ENCODE peak calls at places on chromosomes 5 and 9, in eight cellular contexts. F is A549, R is IMR-90, H is stomach, Q is heart left ventricle, Y is spleen, W is ovary, Z is breast epithelium. N is an unnamed sample.

GRCh38 chr9:112168197-112168596 is 6.9 kb downstream of the SUSD1 start:
- DNase-seq in F (no peak), R (no peak), H (no peak), Q (no peak), Y (no peak), W (no peak), Z (no peak), N (no peak)

GRCh38 chr9:13806731-13807130 is 507.2 kb downstream of the NFIB start:
- DNase-seq in F (no peak), R (no peak), H (no peak), Q (no peak), Y (no peak), W (no peak), Z (no peak), N (no peak)

GRCh38 chr9:109813310-109813709 is 33.3 kb downstream of the PALM2AKAP2 start:
- DNase-seq in F (no peak), R (no peak), H (no peak), Q (no peak), Y (no peak), W (no peak), Z (no peak), N (no peak)

GRCh38 chr9:74032421-74032820 is 464.7 kb upstream of the RORB start:
- DNase-seq in F (no peak), R (no peak), H (no peak), Q (no peak), Y (no peak), W (no peak), Z (no peak), N (no peak)

GRCh38 chr5:135880801-135881200 is 14.8 kb downstream of the IL9 start:
- DNase-seq in F (no peak), R (no peak), H (no peak), Q (no peak), Y (no peak), W (no peak), Z (no peak), N (no peak)

GRCh38 chr9:87607859-87608258 is 110.2 kb downstream of the DAPK1 start:
- DNase-seq in F (no peak), R (no peak), H (no peak), Q (no peak), Y (no peak), W (no peak), Z (no peak), N (no peak)

GRCh38 chr5:74017786-74018211 is 391.8 kb downstream of the ARHGEF28 start:
- DNase-seq in F (peak), R (peak), H (no peak), Q (peak), Y (no peak), W (no peak), Z (peak), N (no peak)

GRCh38 chr5:177546262-177546741 is 8.1 kb downstream of the FAM193B start:
- DNase-seq in F (peak), R (peak), H (no peak), Q (peak), Y (no peak), W (peak), Z (no peak), N (peak)

GRCh38 chr5:35853652-35854051 is 3.0 kb upstream of the IL7R start:
- DNase-seq in F (no peak), R (no peak), H (no peak), Q (no peak), Y (no peak), W (peak), Z (no peak), N (no peak)

GRCh38 chr9:28774433-28775029 is 1201.2 kb upstream of the C9orf72 start:
- DNase-seq in F (peak), R (peak), H (no peak), Q (no peak), Y (no peak), W (no peak), Z (no peak), N (no peak)

GRCh38 chr9:33135086-33135958 is 31.8 kb downstream of the B4GALT1 start:
- DNase-seq in F (no peak), R (peak), H (no peak), Q (peak), Y (peak), W (peak), Z (no peak), N (peak)

GRCh38 chr9:126788631-126789349 is 16.1 kb upstream of the ZBTB43 start:
- DNase-seq in F (peak), R (peak), H (no peak), Q (no peak), Y (no peak), W (no peak), Z (no peak), N (peak)

GRCh38 chr5:92543246-92543645 is 1037.8 kb downstream of the NR2F1-AS1 start:
- DNase-seq in F (no peak), R (peak), H (no peak), Q (no peak), Y (no peak), W (no peak), Z (no peak), N (no peak)

GRCh38 chr9:130042931-130043653 is at the start of gene FNBP1:
- DNase-seq in F (peak), R (peak), H (peak), Q (peak), Y (peak), W (peak), Z (peak), N (peak)
- TF ChIP-seq POLR2A in F (peak), R (peak), H (no peak), Q (peak), Y (peak), W (peak), Z (peak), N (peak)

GRCh38 chr5:94691947-94692346 is 73.5 kb downstream of the SLF1 start:
- DNase-seq in F (peak), R (peak), H (no peak), Q (no peak), Y (no peak), W (no peak), Z (no peak), N (no peak)

GRCh38 chr5:94693845-94694370 is 75.4 kb downstream of the SLF1 start:
- DNase-seq in F (no peak), R (no peak), H (no peak), Q (no peak), Y (no peak), W (no peak), Z (no peak), N (no peak)

GRCh38 chr5:94694671-94695070 is 76.2 kb downstream of the SLF1 start:
- DNase-seq in F (no peak), R (no peak), H (no peak), Q (no peak), Y (no peak), W (no peak), Z (no peak), N (no peak)

GRCh38 chr5:94692610-94693009 is 74.1 kb downstream of the SLF1 start:
- DNase-seq in F (no peak), R (no peak), H (no peak), Q (no peak), Y (no peak), W (no peak), Z (no peak), N (no peak)

DNA sequence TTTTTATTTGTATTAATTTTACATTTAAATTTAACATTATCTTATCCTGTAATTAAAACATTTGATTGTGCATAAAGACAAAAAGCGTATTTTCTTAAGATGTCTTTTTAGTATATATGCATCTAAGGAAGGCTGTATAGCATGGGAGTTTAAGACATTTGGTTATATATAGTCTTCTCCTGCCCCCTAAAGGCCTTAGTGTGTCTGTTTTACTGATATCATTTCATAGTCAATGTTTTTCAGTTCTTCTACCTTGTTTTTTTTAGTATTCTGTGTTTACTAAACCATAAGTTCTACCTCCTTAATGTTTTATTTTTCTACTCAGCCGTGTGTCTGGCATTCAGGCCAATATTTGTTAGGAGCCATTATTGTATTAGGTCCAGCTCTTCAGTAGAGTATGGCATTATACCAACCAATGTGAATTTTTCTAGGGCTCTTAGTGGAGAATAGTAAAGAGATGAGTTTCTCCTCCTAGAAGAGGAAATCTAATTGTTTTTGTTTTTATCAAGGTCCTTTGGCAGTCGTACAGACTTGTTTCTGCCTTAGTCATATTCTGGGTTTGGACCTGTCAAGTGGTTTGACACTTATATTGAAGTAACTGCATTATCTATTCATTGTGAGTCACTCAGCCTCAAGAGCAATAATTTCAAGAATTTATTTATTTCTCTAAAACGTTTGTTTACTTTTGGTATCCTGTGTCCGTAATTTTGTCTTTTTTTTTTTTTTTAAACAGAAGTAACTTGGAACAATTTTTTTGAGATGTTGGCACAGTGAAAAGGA is 74.8 kb downstream of the SLF1 start:
- DNase-seq in F (peak), R (peak), H (no peak), Q (no peak), Y (no peak), W (no peak), Z (no peak), N (no peak)
- TF ChIP-seq CTCF in F (peak), R (peak), H (peak), Q (peak), Y (peak), W (no peak), Z (peak), N (no peak)

DNA sequence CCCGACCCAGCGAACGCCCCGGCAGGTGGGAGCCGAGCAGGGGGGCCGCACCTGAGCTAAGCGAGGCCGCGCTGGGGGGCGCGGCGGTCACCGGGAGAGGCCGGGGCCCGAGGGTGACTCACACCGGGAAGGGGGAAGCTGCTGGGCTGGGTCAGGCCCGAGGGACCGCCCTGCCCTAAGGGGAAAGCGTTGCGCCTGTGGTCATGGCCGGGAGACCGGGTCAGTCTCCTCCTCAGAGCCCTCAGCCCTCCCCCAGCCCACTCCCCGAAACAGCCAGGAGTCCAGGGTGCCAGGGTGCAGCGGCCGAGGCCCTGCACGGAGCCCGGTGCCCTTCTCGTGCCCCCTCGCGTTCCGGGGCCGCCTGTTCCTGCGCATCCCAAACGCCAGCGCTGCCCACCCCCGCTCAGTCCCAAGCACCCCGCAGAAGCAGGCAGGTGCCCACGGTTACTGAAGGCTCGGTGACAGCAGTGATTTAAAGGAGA is 658 bp downstream of the NOXA1 start:
- DNase-seq in F (no peak), R (no peak), H (peak), Q (peak), Y (peak), W (peak), Z (no peak), N (peak)
- TF ChIP-seq POLR2A in F (no peak), R (no peak), H (no peak), Q (no peak), Y (no peak), W (peak), Z (no peak), N (no peak)

DNA sequence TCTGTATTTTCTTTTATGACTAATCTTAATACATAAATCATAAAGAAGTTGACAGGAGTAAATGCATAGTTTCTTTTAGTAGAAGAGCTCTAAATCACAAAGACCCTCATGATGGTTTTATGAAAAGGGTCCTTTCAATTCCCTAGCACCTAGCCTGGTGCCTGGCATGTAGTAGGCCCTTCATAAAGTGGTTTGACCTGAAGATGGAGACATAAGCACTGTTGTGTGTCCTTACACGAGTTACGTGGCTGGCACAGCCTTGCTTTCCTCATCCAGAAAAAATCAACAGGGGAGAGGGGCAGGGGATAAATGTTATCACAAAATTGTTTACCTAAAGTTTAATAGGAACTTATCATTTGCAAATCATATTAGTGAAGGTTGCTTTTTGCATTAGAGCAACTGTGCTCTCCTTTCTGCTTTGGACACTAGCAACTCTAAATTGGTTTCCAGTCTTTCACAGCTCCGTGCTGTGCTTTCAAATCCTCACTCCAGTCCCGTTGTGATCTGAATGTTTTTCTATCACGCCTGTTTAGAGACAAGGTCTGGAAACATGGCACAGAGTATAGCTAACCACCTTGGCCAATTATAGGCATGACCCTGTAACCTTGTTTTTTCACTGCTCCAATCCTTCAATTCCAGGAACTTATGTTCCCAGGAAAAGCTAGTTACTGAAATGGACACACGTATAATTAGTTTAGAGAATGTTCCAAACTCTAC is 55.7 kb downstream of the ARL15 start:
- DNase-seq in F (peak), R (no peak), H (no peak), Q (peak), Y (no peak), W (no peak), Z (no peak), N (no peak)
- TF ChIP-seq CTCF in F (peak), R (no peak), H (no peak), Q (peak), Y (no peak), W (no peak), Z (no peak), N (no peak)

GRCh38 chr5:157740211-157740610 is 3.3 kb upstream of the LSM11 start:
- DNase-seq in F (peak), R (no peak), H (no peak), Q (no peak), Y (no peak), W (no peak), Z (no peak), N (no peak)

GRCh38 chr5:157745041-157745456 is 1.5 kb downstream of the LSM11 start:
- DNase-seq in F (no peak), R (no peak), H (no peak), Q (no peak), Y (no peak), W (no peak), Z (no peak), N (no peak)

GRCh38 chr5:157744055-157745011 is 821 bp downstream of the LSM11 start:
- DNase-seq in F (no peak), R (no peak), H (no peak), Q (peak), Y (peak), W (peak), Z (no peak), N (no peak)

GRCh38 chr5:157747173-157747758 is 3.8 kb downstream of the LSM11 start:
- DNase-seq in F (no peak), R (no peak), H (no peak), Q (no peak), Y (no peak), W (no peak), Z (no peak), N (no peak)

GRCh38 chr5:157743163-157744054 is at the start of gene LSM11:
- DNase-seq in F (peak), R (peak), H (peak), Q (peak), Y (peak), W (peak), Z (peak), N (peak)
- TF ChIP-seq POLR2A in F (no peak), R (peak), H (no peak), Q (peak), Y (no peak), W (no peak), Z (no peak), N (no peak)

GRCh38 chr9:120377268-120378150 is 202.5 kb downstream of the CDK5RAP2 start:
- DNase-seq in F (no peak), R (peak), H (no peak), Q (no peak), Y (no peak), W (no peak), Z (no peak), N (peak)

GRCh38 chr9:120381839-120382238 is 198.1 kb downstream of the CDK5RAP2 start:
- DNase-seq in F (no peak), R (no peak), H (no peak), Q (no peak), Y (no peak), W (no peak), Z (no peak), N (peak)

GRCh38 chr9:120379611-120380010 is 200.4 kb downstream of the CDK5RAP2 start:
- DNase-seq in F (no peak), R (no peak), H (no peak), Q (no peak), Y (no peak), W (no peak), Z (no peak), N (peak)

GRCh38 chr9:120376101-120376500 is 203.9 kb downstream of the CDK5RAP2 start:
- DNase-seq in F (no peak), R (no peak), H (no peak), Q (no peak), Y (no peak), W (no peak), Z (no peak), N (peak)

DNA sequence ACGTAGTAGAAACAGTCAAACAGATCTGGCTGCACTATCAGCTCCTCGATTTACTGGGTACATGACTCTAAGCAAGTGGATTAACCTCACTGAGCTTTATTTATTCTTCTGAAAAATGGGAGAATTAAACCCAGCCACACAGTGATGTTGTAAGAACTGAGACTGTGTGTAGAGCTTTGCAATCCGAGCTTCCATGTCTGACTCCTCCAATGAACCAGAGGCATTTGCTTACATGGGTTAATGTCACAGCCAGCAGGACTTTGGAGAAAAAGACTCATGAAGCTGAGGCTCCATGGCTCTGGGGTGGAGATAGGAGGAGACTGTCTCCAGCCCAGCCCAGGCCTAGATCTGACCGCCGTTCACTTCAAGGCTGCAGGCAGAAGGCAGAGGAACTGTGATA is 201.3 kb downstream of the CDK5RAP2 start:
- DNase-seq in F (no peak), R (peak), H (no peak), Q (no peak), Y (no peak), W (no peak), Z (no peak), N (peak)
- TF ChIP-seq CTCF in F (no peak), R (no peak), H (no peak), Q (no peak), Y (no peak), W (no peak), Z (no peak), N (no peak)

GRCh38 chr9:83019246-83019645 is 43.7 kb downstream of the RASEF start:
- DNase-seq in F (no peak), R (no peak), H (no peak), Q (no peak), Y (no peak), W (no peak), Z (no peak), N (no peak)

GRCh38 chr9:83013867-83014605 is 48.9 kb downstream of the RASEF start:
- DNase-seq in F (no peak), R (peak), H (no peak), Q (no peak), Y (no peak), W (no peak), Z (no peak), N (no peak)

GRCh38 chr9:83012578-83013260 is 50.2 kb downstream of the RASEF start:
- DNase-seq in F (no peak), R (no peak), H (no peak), Q (no peak), Y (no peak), W (no peak), Z (no peak), N (no peak)

GRCh38 chr9:83013261-83013610 is 49.7 kb downstream of the RASEF start:
- DNase-seq in F (peak), R (peak), H (no peak), Q (no peak), Y (no peak), W (no peak), Z (no peak), N (no peak)

DNA sequence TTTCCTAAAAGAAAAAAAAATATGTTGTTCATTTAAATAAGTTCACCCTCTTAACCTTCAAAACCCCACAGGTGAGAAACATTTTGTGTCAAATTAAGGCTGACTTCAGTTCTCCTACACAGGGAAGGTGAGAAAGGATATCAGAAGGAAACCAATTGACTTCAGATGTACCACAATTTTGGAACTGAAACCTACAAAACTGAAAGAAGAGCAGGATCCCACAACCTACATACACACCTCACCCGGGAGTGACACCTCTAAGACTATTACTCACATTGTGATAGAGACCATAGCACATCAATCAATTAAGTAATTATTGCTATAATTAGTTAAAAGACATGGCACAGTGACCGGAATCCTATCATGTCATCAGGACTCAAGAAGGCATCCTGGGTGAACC is 47.0 kb downstream of the RASEF start:
- DNase-seq in F (no peak), R (no peak), H (no peak), Q (no peak), Y (no peak), W (no peak), Z (no peak), N (no peak)
- TF ChIP-seq POLR2A in F (no peak), R (no peak), H (no peak), Q (no peak), Y (no peak), W (no peak), Z (no peak), N (no peak)